ENCODE peak calls at places on chromosomes 7 and 10, in four cellular contexts. K is HepG2, R is K562, Z is GM12878. T is an unnamed sample.

GRCh38 chr10:119452396-119452795 is 90.1 kb downstream of the RGS10 start:
- DNase-seq in K (no peak), R (no peak), Z (no peak), T (no peak)

GRCh38 chr7:47905071-47905920 is 43.0 kb downstream of the PKD1L1 start:
- DNase-seq in K (no peak), R (no peak), Z (no peak), T (no peak)

GRCh38 chr7:84025332-84025927 is 169.2 kb downstream of the SEMA3A start:
- DNase-seq in K (peak), R (no peak), Z (no peak), T (no peak)

GRCh38 chr10:32771217-32771616 is 186.8 kb downstream of the ITGB1 start:
- DNase-seq in K (no peak), R (no peak), Z (no peak), T (no peak)

GRCh38 chr10:52143338-52143737 is 170.7 kb upstream of the DKK1 start:
- DNase-seq in K (no peak), R (no peak), Z (no peak), T (no peak)

GRCh38 chr10:100009283-100009792 is 409 bp downstream of the DNMBP start:
- DNase-seq in K (peak), R (no peak), Z (no peak), T (no peak)

GRCh38 chr7:73715648-73716317 is 3.7 kb downstream of the STX1A start:
- DNase-seq in K (peak), R (peak), Z (no peak), T (no peak)

GRCh38 chr10:123999956-124000615 is 93.3 kb downstream of the CHST15 start:
- DNase-seq in K (no peak), R (no peak), Z (no peak), T (peak)

GRCh38 chr7:12951397-12951801 is 264.0 kb downstream of the ARL4A start:
- DNase-seq in K (no peak), R (no peak), Z (no peak), T (no peak)

GRCh38 chr7:1103789-1104513 is 16.0 kb downstream of the GPER1 start:
- DNase-seq in K (no peak), R (no peak), Z (no peak), T (no peak)

GRCh38 chr7:39357648-39358047 is 208.6 kb upstream of the YAE1 start:
- DNase-seq in K (no peak), R (peak), Z (no peak), T (no peak)
- TF ChIP-seq CHD2 in K (no peak), R (no peak), Z (no peak), T (no peak)

DNA sequence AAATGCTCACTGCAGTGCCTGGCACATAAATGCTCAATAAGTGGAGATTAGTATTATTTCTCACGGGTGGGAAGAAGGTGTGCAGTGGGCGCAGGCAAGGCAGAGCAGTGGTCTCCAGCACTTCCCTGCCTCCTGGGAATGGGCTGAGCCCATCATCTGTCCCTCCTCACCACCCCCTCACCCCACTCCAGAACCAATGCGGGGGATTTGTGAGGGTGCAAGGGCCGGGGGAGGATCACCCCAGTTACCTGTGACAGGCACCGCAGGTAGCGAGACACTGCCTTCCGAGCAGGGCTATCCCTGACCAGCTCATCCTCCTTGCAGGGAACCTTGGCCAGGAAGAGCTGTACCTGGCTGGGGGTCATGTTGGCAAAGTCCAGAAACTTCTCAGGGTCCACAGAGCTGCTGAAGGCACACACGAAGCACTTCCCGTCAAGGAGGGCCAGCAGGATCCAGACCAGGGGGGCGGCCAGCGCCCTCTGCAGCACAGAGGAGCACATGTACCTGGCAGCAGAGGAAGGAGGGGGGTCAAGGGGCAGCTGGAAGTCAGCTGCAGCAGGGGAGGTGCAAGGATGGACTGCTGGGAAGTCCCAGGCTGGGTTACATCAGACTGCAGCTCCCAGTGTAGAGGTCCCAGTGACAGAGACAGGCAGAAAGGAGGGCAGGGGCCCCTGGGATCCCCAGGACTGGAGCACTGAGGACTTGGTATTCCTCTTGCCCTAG is 2.8 kb downstream of the CALHM3 start:
- DNase-seq in K (no peak), R (peak), Z (no peak), T (peak)
- TF ChIP-seq FOXM1 in K (no peak), R (no peak), Z (no peak), T (no peak)

DNA sequence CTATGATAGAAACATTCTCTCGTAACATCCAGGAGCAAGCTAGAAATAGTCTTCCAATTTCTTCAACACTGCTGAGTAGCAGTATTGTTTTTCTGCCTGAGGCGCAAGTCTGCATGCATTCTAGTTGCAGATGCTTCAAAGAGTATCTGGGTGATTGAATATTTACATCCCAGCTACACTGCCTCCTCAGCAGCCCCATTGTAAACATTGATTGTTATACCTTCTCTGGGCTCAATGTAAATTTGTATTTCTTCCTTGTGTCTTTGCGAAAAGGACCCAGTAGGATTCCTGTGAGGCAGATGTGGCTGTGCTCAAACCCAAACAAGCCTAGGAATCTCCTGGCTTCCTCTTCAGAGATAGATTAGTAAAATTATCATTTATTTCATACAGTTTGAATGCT is 320.7 kb downstream of the CDC14C start:
- DNase-seq in K (no peak), R (no peak), Z (no peak), T (no peak)
- H2AFZ ChIP-seq in K (no peak), R (no peak), Z (no peak), T (no peak)

GRCh38 chr10:44982114-44982460 is 3.5 kb upstream of the DEPP1 start:
- DNase-seq in K (no peak), R (no peak), Z (no peak), T (no peak)
- TF ChIP-seq CHD2 in K (no peak), R (no peak), Z (no peak), T (no peak)

DNA sequence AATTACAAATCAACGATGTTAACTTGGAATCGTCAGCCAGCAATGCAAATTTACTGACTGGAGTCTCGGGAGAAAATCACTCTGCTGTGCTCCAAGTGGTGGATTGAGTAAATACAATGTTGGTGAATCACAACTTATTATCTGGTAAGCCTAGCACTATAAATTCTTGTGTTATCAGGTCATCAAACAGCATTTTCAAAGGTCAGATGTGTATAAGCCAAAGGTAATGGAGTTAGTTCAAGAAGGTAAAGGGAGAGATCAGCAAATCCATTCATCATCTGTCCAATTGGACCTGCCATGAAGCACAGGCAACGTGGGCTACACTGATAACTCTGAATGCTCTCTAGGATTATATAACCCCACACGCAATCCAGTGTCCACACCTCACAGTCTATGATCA is 13.9 kb downstream of the CUBN start:
- DNase-seq in K (no peak), R (no peak), Z (no peak), T (no peak)
- TF ChIP-seq FOXM1 in K (no peak), R (no peak), Z (no peak), T (no peak)

GRCh38 chr10:31028076-31028475 is 3.6 kb downstream of the ZNF438 start:
- DNase-seq in K (no peak), R (no peak), Z (no peak), T (no peak)
- H2AFZ ChIP-seq in K (no peak), R (no peak), Z (no peak), T (no peak)